ENCODE peak calls at places on chromosome 14, in six cellular contexts. U is PC-9, J is neural progenitor cell, G is neuronal stem cell, C is HCT116, Q is HepG2. F is an unnamed sample.

GRCh38 chr14:51616724-51617409 is 34.8 kb upstream of the FRMD6 start:
- DNase-seq in Q (peak), C (peak), J (no peak), U (peak), G (no peak), F (no peak)

GRCh38 chr14:70665448-70666363 is 24.0 kb downstream of the TTC9 start:
- DNase-seq in J (peak), U (peak), C (peak), G (no peak), Q (no peak), F (no peak)

GRCh38 chr14:68124885-68125731 is 305.5 kb downstream of the RAD51B start:
- DNase-seq in Q (peak), C (no peak), U (peak), J (no peak), G (no peak), F (no peak)

GRCh38 chr14:24999157-24999556 is 50.8 kb downstream of the STXBP6 start:
- DNase-seq in U (no peak), J (no peak), G (no peak), C (no peak), Q (no peak), F (no peak)

GRCh38 chr14:50792058-50792477 is 38.9 kb downstream of the NIN start:
- DNase-seq in U (no peak), C (no peak), J (no peak), G (no peak), Q (no peak), F (peak)

GRCh38 chr14:68226523-68226922 is 406.9 kb downstream of the RAD51B start:
- DNase-seq in C (no peak), Q (no peak), U (no peak), J (no peak), G (no peak), F (no peak)

GRCh38 chr14:56172571-56172971 is 54.4 kb downstream of the PELI2 start:
- DNase-seq in U (peak), J (no peak), G (no peak), C (no peak), Q (no peak), F (no peak)

GRCh38 chr14:94478420-94478819 is 2.4 kb upstream of the SERPINA9 start:
- DNase-seq in C (no peak), Q (no peak), J (no peak), U (no peak), G (no peak), F (no peak)

GRCh38 chr14:88929656-88930436 is 105.4 kb downstream of the TTC8 start:
- DNase-seq in Q (peak), J (no peak), C (no peak), U (no peak), G (no peak), F (no peak)

GRCh38 chr14:55373784-55374725 is 37.6 kb downstream of the ATG14 start:
- DNase-seq in G (no peak), Q (no peak), U (peak), C (peak), J (no peak), F (no peak)

GRCh38 chr14:84036863-84037262 is 1493.1 kb upstream of the FLRT2 start:
- DNase-seq in J (no peak), Q (no peak), U (peak), G (no peak), C (no peak), F (no peak)

GRCh38 chr14:54567224-54567633 is 301 bp downstream of the SAMD4A start:
- DNase-seq in C (no peak), Q (no peak), G (peak), U (no peak), J (peak), F (peak)

GRCh38 chr14:54787263-54787662 is 115.4 kb downstream of the GCH1 start:
- DNase-seq in U (no peak), C (no peak), J (no peak), Q (no peak), G (no peak), F (no peak)

GRCh38 chr14:93936245-93936644 is 9.1 kb downstream of the FAM181A start:
- DNase-seq in J (peak), U (peak), Q (no peak), C (no peak), G (peak), F (peak)

GRCh38 chr14:69988979-69989378 is 109.8 kb downstream of the SMOC1 start:
- DNase-seq in J (no peak), G (no peak), U (no peak), C (no peak), Q (no peak), F (no peak)

GRCh38 chr14:104094056-104094708 is 8.7 kb downstream of the ASPG start:
- DNase-seq in U (no peak), G (no peak), J (no peak), Q (no peak), C (no peak), F (no peak)

GRCh38 chr14:64704145-64704742 is at the start of gene PLEKHG3:
- DNase-seq in C (no peak), Q (peak), J (peak), U (peak), G (peak), F (peak)
- H3K4me3 ChIP-seq in C (peak), Q (peak), J (peak), U (peak), G (peak), F (peak)

GRCh38 chr14:33972522-33973162 is 21.8 kb upstream of the EGLN3 start:
- DNase-seq in Q (no peak), U (no peak), J (peak), C (no peak), G (no peak), F (no peak)
- H2AFZ ChIP-seq in Q (no peak), U (no peak), J (no peak), C (no peak), G (no peak), F (no peak)

DNA sequence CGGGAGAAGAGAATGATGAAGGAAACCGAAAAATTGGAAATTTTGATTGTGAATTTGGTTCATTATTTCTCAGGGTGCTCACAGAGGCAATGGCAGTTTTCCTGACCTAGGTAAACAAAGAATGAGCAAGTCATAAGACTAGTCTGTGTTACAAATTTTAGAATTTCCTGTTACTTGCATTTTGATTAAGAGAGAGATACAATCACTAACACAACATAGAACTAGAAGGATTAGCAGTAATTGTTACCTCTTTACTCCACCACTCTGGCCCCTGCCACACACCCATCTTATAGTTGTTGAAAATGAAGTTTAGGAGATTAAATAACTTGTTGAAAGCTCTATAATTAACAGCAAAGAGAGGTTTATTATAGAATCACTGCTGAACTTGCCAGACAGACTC is 62.0 kb downstream of the CATSPERB start:
- DNase-seq in J (no peak), G (no peak), C (no peak), U (no peak), Q (no peak), F (no peak)
- H3K4me3 ChIP-seq in J (no peak), G (no peak), C (no peak), U (no peak), Q (no peak), F (no peak)

GRCh38 chr14:60648934-60649814 is at the start of gene SIX1:
- DNase-seq in G (peak), J (peak), U (peak), Q (peak), C (peak), F (peak)
- H2AFZ ChIP-seq in G (peak), J (peak), U (peak), Q (peak), C (peak), F (peak)

DNA sequence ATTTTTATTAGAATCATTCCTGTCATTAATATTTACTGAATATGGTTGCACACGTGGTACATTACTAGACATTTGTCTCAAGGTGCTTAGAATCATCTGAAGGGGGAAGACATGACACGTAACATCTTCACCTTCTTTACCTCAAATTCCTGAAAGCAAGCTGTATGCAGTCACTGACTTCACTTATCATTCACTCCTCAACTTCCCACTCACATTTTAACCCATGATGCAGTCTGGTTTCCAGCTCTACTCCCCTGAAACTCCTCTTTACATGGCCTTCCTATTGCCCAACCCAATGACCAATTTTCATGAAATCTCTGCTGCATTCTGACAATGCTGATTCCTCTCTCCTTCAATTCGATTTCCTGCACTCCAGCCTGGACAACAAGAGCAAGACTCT is 5.8 kb upstream of the PSMC6 start:
- DNase-seq in U (no peak), C (no peak), J (no peak), Q (no peak), G (no peak), F (no peak)
- H3K4me3 ChIP-seq in U (peak), C (no peak), J (no peak), Q (peak), G (no peak), F (no peak)

GRCh38 chr14:76117789-76118188 is 33.9 kb upstream of the GPATCH2L start:
- DNase-seq in J (no peak), Q (no peak), C (no peak), U (no peak), G (no peak), F (peak)
- H2AFZ ChIP-seq in J (no peak), Q (peak), C (no peak), U (no peak), G (no peak), F (no peak)

GRCh38 chr14:22979748-22980392 is 2.5 kb downstream of the AJUBA start:
- DNase-seq in J (no peak), G (no peak), C (no peak), U (no peak), Q (peak), F (no peak)
- H3K4me3 ChIP-seq in J (peak), G (peak), C (peak), U (peak), Q (peak), F (peak)

GRCh38 chr14:64705406-64706118 is 1.3 kb downstream of the PLEKHG3 start:
- DNase-seq in U (no peak), C (no peak), G (no peak), J (peak), Q (no peak), F (peak)
- H2AFZ ChIP-seq in U (peak), C (no peak), G (peak), J (peak), Q (peak), F (no peak)

GRCh38 chr14:52690983-52691760 is 4.2 kb downstream of the ERO1A start:
- DNase-seq in Q (no peak), C (no peak), G (no peak), J (no peak), U (no peak), F (no peak)

GRCh38 chr14:52693532-52693931 is 1.8 kb downstream of the ERO1A start:
- DNase-seq in U (no peak), C (no peak), G (no peak), J (no peak), Q (no peak), F (no peak)

GRCh38 chr14:52693004-52693403 is 2.4 kb downstream of the ERO1A start:
- DNase-seq in Q (no peak), J (no peak), C (no peak), U (no peak), G (no peak), F (no peak)

GRCh38 chr14:52694761-52695480 is 437 bp downstream of the ERO1A start:
- DNase-seq in J (peak), U (peak), G (peak), Q (peak), C (no peak), F (peak)

DNA sequence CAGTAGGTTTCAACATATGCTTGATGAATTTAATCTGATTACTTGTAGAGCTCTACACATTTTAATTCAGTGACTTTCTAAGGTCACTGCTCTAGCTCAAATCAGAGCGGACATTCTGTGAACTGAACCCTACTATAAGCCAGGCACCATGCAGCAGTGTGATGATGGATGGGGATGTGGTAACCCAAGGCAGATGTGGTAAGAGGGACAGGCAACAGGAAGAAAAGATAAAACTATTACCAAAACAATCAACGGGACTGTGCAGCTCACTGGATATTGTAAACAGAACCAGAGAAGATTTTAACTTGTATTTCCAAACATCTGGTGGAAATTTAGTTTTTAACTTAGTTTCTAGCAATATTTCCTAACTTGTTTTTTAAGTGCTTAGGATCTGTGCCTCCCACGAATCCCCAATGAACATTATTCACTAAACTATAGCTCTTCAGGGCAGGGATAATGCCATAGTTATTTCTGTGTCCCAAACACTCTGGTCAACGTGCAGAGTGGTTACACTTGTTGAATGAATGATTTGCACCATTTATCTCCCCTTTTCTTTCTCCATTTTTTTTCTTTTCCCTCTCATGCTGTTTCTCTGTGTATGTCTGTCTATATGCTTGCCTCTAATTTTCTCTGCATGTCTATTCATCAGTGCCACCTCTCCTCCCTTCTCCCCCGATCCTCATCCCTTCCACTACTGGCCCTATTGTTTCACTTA is 3.0 kb downstream of the ERO1A start:
- DNase-seq in J (no peak), Q (no peak), U (no peak), C (no peak), G (no peak), F (peak)
- H3K4me3 ChIP-seq in J (no peak), Q (peak), U (peak), C (no peak), G (no peak), F (no peak)